ENCODE peak calls at places on chromosomes 3 and 15, in ten cellular contexts. A is epithelial cell of proximal tubule; C is GM23248; N is spleen; X is naive thymus-derived CD4-positive, alpha-beta T cell; Y is psoas muscle; J is neural progenitor cell; W is sigmoid colon; T is cardiac muscle cell; O is fibroblast of pulmonary artery. K is an unnamed sample.

GRCh38 chr15:74855857-74856256 is 12.9 kb upstream of the ULK3 start:
- DNase-seq in A (no peak), W (no peak), X (no peak), N (no peak), C (no peak), J (no peak), O (no peak), Y (peak; percentile 78), T (no peak), K (no peak)

GRCh38 chr3:115217678-115218451 is 70.8 kb upstream of the ZBTB20 start:
- DNase-seq in T (peak; percentile 81), W (no peak), O (peak; percentile 83), J (peak; percentile 70), A (no peak), Y (no peak), N (no peak), X (peak; percentile 1), C (peak; percentile 91), K (peak; percentile 19)

GRCh38 chr3:31922962-31923361 is 58.1 kb downstream of the OSBPL10 start:
- DNase-seq in J (no peak), W (no peak), T (no peak), X (no peak), Y (no peak), C (no peak), O (no peak), A (no peak), N (no peak), K (no peak)

GRCh38 chr15:58748787-58749531 is 548 bp downstream of the ADAM10 start:
- DNase-seq in T (peak; percentile 62), N (peak; percentile 91), Y (peak; percentile 75), X (peak; percentile 47), W (peak; percentile 75), A (no peak), C (peak; percentile 84), J (peak; percentile 89), O (peak; percentile 59), K (peak; percentile 13)

GRCh38 chr15:100721758-100722550 is 119.6 kb downstream of the ASB7 start:
- DNase-seq in O (peak; percentile 100), C (peak; percentile 99), A (peak; percentile 100), J (no peak), T (peak; percentile 99), W (peak; percentile 96), N (no peak), Y (peak; percentile 83), X (no peak), K (no peak)

GRCh38 chr15:96503276-96503675 is 172.8 kb downstream of the NR2F2 start:
- DNase-seq in O (no peak), T (no peak), A (no peak), X (no peak), W (no peak), N (no peak), Y (no peak), J (no peak), C (no peak), K (no peak)

GRCh38 chr3:66428733-66429132 is 72.1 kb downstream of the LRIG1 start:
- DNase-seq in J (no peak), O (peak; percentile 98), A (peak; percentile 89), W (peak; percentile 95), X (no peak), C (peak; percentile 96), Y (peak; percentile 86), N (no peak), T (peak; percentile 96), K (no peak)

GRCh38 chr3:74643636-74644035 is 29.2 kb upstream of the CNTN3 start:
- DNase-seq in W (peak; percentile 69), X (no peak), N (no peak), A (no peak), C (peak; percentile 72), T (peak; percentile 75), O (peak; percentile 78), Y (peak; percentile 64), J (no peak), K (no peak)

GRCh38 chr3:158091526-158091925 is 14.7 kb downstream of the SHOX2 start:
- DNase-seq in W (no peak), X (no peak), O (peak; percentile 56), A (no peak), T (peak; percentile 65), C (peak; percentile 56), N (no peak), J (peak; percentile 49), Y (no peak), K (no peak)

GRCh38 chr3:126358816-126359181 is 1.6 kb upstream of the KLF15 start:
- DNase-seq in W (peak; percentile 58), A (no peak), T (no peak), N (peak; percentile 24), J (no peak), X (no peak), Y (peak; percentile 48), O (no peak), C (no peak), K (no peak)
- H3K4me3 ChIP-seq in W (no peak overlapping the region), A (no peak overlapping the region), T (no peak overlapping the region), N (no peak overlapping the region), J (no peak overlapping the region), X (no peak overlapping the region), Y (no peak overlapping the region), O (no peak overlapping the region), C (no peak overlapping the region), K (no peak overlapping the region)

GRCh38 chr3:125211523-125212095 is 939 bp downstream of the SLC12A8 start:
- DNase-seq in W (no peak), T (no peak), N (no peak), Y (no peak), X (no peak), A (no peak), O (no peak), C (no peak), J (no peak), K (no peak)
- H3K4me3 ChIP-seq in W (peak overlapping the region; percentile 48), T (peak overlapping the region; percentile 57), N (peak overlapping the region; percentile 66), Y (peak overlapping the region; percentile 62), X (no peak overlapping the region), A (peak overlapping the region; percentile 85), O (no peak overlapping the region), C (no peak overlapping the region), J (peak overlapping the region; percentile 61), K (no peak overlapping the region)

GRCh38 chr3:160226026-160226739 is 961 bp downstream of the C3orf80 start:
- DNase-seq in X (no peak), N (no peak), T (no peak), O (no peak), A (no peak), C (peak; percentile 25), W (peak; percentile 69), Y (no peak), J (peak; percentile 74), K (no peak)

GRCh38 chr3:160227389-160227788 is 2.2 kb downstream of the C3orf80 start:
- DNase-seq in W (no peak), J (no peak), Y (no peak), C (no peak), A (no peak), T (no peak), X (no peak), N (no peak), O (no peak), K (no peak)

GRCh38 chr3:160225181-160226025 is at the start of gene C3orf80:
- DNase-seq in W (peak; percentile 87), Y (peak; percentile 62), X (peak; percentile 37), T (peak; percentile 48), J (peak; percentile 85), C (peak; percentile 81), O (peak; percentile 36), A (no peak), N (peak; percentile 80), K (peak; percentile 44)

GRCh38 chr3:160224811-160225180 is 426 bp upstream of the C3orf80 start:
- DNase-seq in Y (no peak), J (no peak), A (no peak), C (no peak), W (no peak), T (no peak), O (no peak), X (no peak), N (no peak), K (no peak)

DNA sequence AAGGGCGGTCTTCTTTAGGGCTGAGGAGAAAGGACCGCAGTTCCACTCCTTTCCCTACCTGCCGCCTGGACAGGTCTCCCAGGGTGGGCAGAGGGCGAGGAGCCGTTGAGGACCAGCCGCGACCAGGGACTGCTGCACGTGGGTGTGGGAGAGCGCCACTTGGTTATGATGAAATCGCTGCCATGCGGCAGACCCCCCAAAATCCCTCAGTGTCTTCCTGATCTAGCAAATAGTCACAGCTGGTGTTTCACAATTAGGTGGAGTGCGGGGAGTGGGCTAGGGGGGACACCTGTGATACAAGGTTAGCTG is 1.5 kb downstream of the C3orf80 start:
- DNase-seq in J (no peak), N (no peak), Y (no peak), X (no peak), C (no peak), T (no peak), W (no peak), A (no peak), O (no peak), K (no peak)
- H3K4me3 ChIP-seq in J (peak overlapping the region; percentile 54), N (peak overlapping the region; percentile 83), Y (peak overlapping the region; percentile 76), X (peak overlapping the region; percentile 5), C (peak overlapping the region; percentile 72), T (peak overlapping the region; percentile 72), W (peak overlapping the region; percentile 79), A (no peak overlapping the region), O (peak overlapping the region; percentile 12), K (no peak overlapping the region)

GRCh38 chr3:133410191-133410892 is 10.5 kb downstream of the BFSP2 start:
- DNase-seq in C (no peak), T (no peak), N (no peak), Y (no peak), O (no peak), W (no peak), X (no peak), A (no peak), J (no peak), K (no peak)
- H3K4me3 ChIP-seq in C (no peak overlapping the region), T (no peak overlapping the region), N (no peak overlapping the region), Y (no peak overlapping the region), O (no peak overlapping the region), W (no peak overlapping the region), X (no peak overlapping the region), A (no peak overlapping the region), J (no peak overlapping the region), K (no peak overlapping the region)

DNA sequence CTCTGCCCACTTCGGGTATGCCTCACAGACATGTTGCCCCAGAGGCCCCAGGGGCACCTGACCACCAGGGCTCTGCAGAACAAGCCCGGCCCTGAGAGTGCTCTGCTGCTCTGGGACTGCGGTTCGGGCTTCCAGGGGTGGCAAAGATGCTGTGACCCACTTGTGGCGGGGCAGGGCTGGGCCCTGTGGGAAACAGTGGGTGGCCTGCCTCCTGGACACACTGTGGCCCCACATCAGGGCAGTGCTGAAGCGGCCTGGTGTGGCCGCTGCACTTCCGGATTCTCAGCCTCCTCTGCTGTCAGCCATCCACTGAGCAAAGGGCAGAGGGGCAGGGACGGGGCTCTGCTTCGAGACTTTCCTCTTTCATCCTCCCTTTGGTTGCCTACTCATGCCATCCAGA is 26.5 kb upstream of the PLXND1 start:
- DNase-seq in W (no peak), Y (no peak), N (no peak), A (no peak), O (no peak), T (no peak), X (no peak), J (no peak), C (no peak), K (no peak)
- H3K4me3 ChIP-seq in W (no peak overlapping the region), Y (no peak overlapping the region), N (no peak overlapping the region), A (no peak overlapping the region), O (no peak overlapping the region), T (no peak overlapping the region), X (no peak overlapping the region), J (no peak overlapping the region), C (no peak overlapping the region), K (no peak overlapping the region)